ENCODE peak calls at places on chromosomes 4 and X, in ten cellular contexts. A, S, P, R, C, F, J, H, N and M are unnamed samples.

GRCh38 chrX:155215443-155216178 is 649 bp upstream of the VBP1 start:
- DNase-seq in J (no peak), R (no peak), N (no peak), F (no peak), H (no peak), C (no peak), S (no peak), A (no peak), P (no peak), M (no peak)

GRCh38 chrX:68462653-68463052 is 29.4 kb upstream of the OPHN1 start:
- DNase-seq in F (no peak), R (no peak), P (no peak), C (no peak), J (no peak), N (no peak), A (no peak), H (no peak), S (no peak), M (no peak)

GRCh38 chr4:74473155-74473811 is 28.3 kb downstream of the AREG start:
- DNase-seq in A (peak; percentile 46), J (no peak), F (no peak), R (no peak), C (peak; percentile 67), N (peak; percentile 27), H (no peak), P (no peak), S (peak; percentile 10), M (no peak)

GRCh38 chr4:176444741-176445140 is 125.0 kb downstream of the SPCS3 start:
- DNase-seq in C (no peak), J (no peak), N (no peak), P (no peak), S (no peak), H (no peak), A (no peak), R (no peak), F (no peak), M (no peak)

GRCh38 chr4:108861339-108861738 is 98.5 kb upstream of the ETNPPL start:
- DNase-seq in N (no peak), F (no peak), P (no peak), C (no peak), J (no peak), R (no peak), H (no peak), A (peak; percentile 22), S (no peak), M (no peak)

GRCh38 chr4:149371021-149371420 is 444.6 kb downstream of the IQCM start:
- DNase-seq in A (no peak), H (no peak), J (no peak), R (no peak), F (no peak), N (no peak), C (no peak), P (no peak), S (peak; percentile 25), M (no peak)

GRCh38 chr4:175720722-175721121 is 91.3 kb downstream of the GPM6A start:
- DNase-seq in S (no peak), A (no peak), R (no peak), P (no peak), F (no peak), N (no peak), C (no peak), H (no peak), J (no peak), M (no peak)

GRCh38 chr4:4554234-4554633 is 12.4 kb upstream of the STX18 start:
- DNase-seq in J (no peak), F (no peak), C (no peak), H (no peak), S (no peak), P (no peak), A (no peak), R (no peak), N (no peak), M (no peak)

GRCh38 chrX:120304241-120304640 is 7.0 kb downstream of the TMEM255A start:
- DNase-seq in A (no peak), S (no peak), C (no peak), N (no peak), F (no peak), P (no peak), J (no peak), H (no peak), R (no peak), M (no peak)

GRCh38 chrX:120302434-120302833 is 8.8 kb downstream of the TMEM255A start:
- DNase-seq in C (no peak), S (no peak), N (no peak), P (no peak), R (peak; percentile 66), H (no peak), J (no peak), F (no peak), A (peak; percentile 21), M (no peak)

GRCh38 chrX:120306640-120307039 is 4.6 kb downstream of the TMEM255A start:
- DNase-seq in J (no peak), A (no peak), R (no peak), H (no peak), S (no peak), N (no peak), C (no peak), F (no peak), P (no peak), M (no peak)

GRCh38 chrX:120308558-120308957 is 2.7 kb downstream of the TMEM255A start:
- DNase-seq in S (no peak), H (no peak), C (no peak), P (no peak), F (no peak), R (peak; percentile 39), A (no peak), N (no peak), J (peak; percentile 16), M (no peak)

DNA sequence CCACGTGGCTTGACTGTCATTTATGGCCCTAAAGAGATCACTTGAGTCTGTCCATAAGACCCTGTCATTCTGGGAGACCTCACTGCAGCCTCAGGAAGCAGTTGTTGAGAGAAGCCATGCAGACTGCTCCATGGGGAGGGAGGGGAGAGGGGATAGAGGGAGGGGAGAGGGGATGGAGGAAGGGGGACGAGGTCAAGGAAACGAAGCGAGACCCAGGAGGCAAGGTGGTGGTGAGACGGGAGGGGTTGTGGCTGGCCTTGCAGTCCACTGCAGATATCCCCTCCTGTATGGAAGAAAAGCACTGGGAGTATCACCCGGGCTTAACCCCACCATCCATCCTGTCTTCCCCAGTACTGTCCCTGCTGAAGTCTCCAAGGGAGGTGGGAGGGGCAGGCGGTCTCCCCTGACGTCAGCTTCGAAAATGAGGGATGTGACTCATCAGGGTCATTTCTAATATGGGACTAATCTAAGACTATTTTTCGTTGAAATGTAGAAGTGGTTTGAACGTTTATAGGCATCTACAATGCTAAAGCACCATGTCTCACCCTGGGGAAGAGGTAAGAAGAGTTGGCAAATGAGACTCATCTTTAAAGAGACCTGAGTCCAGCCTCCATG is 5.6 kb downstream of the TMEM255A start:
- DNase-seq in S (no peak), P (no peak), F (no peak), H (no peak), J (no peak), C (no peak), N (no peak), A (no peak), R (no peak), M (no peak)
- H3K27ac ChIP-seq in S (no peak overlapping the region), P (no peak overlapping the region), F (no peak overlapping the region), H (no peak overlapping the region), J (no peak overlapping the region), C (no peak overlapping the region), N (no peak overlapping the region), A (no peak overlapping the region), R (no peak overlapping the region), M (no peak overlapping the region)

DNA sequence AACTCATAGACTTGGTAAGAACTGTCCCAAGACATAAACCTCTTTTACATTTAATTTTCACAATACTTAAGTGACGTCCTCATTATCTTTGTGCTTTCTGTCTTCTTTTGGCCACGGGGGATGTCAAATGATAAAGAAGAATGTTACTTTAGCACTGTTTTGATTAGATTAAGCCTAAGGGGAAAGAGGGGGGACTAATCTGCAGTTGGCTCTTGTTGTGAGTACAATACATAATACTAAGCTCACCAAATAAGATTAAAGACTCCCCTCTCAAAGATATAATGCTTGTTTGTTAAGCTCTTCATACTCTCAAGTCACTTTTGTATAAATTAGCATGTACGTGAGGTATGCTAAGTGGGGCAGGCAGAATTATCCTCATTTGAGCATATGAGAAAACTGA is 36.5 kb downstream of the OCRL start:
- DNase-seq in P (no peak), N (no peak), H (no peak), S (no peak), F (no peak), R (no peak), C (no peak), A (no peak), J (no peak), M (no peak)
- H3K27ac ChIP-seq in P (no peak overlapping the region), N (no peak overlapping the region), H (no peak overlapping the region), S (no peak overlapping the region), F (no peak overlapping the region), R (no peak overlapping the region), C (peak overlapping the region; percentile 39), A (no peak overlapping the region), J (peak overlapping the region; percentile 14), M (no peak overlapping the region)

GRCh38 chrX:13843150-13843721 is 26.3 kb upstream of the GPM6B start:
- DNase-seq in R (no peak), J (no peak), N (no peak), A (no peak), P (no peak), C (no peak), F (no peak), S (no peak), H (no peak), M (no peak)

GRCh38 chrX:13840121-13840520 is 23.2 kb upstream of the GPM6B start:
- DNase-seq in N (no peak), J (no peak), R (no peak), S (no peak), H (no peak), A (no peak), F (no peak), P (no peak), C (no peak), M (no peak)

DNA sequence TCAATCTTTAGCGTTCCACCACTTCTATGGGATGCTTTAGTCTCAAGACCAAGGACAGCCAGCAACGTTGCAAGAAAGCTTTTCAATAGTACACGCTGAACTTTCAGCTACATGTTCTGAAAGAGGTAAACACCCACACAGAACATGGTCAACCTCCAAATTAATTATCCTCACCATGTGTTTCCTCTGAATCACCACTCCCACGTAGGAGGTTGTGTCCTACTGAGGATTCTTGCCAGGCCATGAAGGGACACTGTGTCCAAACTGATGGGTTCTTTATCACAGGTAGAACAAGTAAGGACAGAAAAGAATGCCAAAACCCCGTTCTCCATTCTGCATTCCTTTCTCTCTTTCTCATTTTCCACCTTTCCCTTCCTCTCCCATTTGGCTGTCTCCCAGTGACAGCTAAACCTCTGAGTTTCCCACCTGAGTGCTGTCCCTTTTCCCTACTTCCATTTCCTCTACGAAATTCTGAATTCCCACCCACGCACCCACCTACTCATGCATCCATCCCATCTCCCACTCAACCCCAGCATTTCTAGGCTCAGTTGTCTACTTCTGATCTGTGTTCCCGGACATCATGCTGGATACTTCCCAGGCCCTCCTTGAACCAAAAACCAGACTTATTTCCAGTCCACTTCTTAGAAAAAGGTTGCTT is 29.0 kb upstream of the GPM6B start:
- DNase-seq in A (no peak), N (no peak), R (no peak), P (no peak), C (no peak), H (no peak), J (no peak), S (no peak), F (no peak), M (no peak)
- H3K27ac ChIP-seq in A (no peak overlapping the region), N (no peak overlapping the region), R (no peak overlapping the region), P (no peak overlapping the region), C (no peak overlapping the region), H (no peak overlapping the region), J (no peak overlapping the region), S (no peak overlapping the region), F (no peak overlapping the region), M (no peak overlapping the region)

DNA sequence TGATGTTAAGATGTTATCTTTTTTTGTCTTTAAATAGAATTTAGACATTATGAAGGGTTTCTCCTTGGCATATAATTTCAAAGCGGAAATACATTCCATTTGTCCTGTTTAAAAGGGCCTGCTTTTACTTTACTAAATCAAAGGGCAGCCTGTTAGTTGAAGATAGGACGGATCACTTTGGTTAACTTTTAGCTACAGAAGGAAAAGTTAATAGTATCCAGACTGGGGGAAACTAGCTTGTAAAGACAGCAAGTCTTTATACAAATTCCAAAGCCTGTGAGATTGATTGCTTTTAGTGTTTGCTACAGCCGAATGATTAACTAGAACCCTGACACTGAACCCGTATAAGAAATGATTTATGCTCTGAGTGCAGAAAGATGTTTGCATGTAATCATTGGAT is 93.3 kb downstream of the FRAS1 start:
- DNase-seq in C (no peak), S (no peak), R (no peak), A (no peak), P (no peak), H (no peak), N (no peak), F (no peak), J (no peak), M (no peak)
- H3K27ac ChIP-seq in C (no peak overlapping the region), S (no peak overlapping the region), R (no peak overlapping the region), A (peak overlapping the region; percentile 68), P (no peak overlapping the region), H (no peak overlapping the region), N (no peak overlapping the region), F (no peak overlapping the region), J (no peak overlapping the region), M (no peak overlapping the region)